ENCODE peak calls at places on chromosomes 6 and 20, in eight cellular contexts. One of them, this sample, is unnamed.

GRCh38 chr6:72952808-72953630 is 272.3 kb downstream of the KHDC1L start:
- DNase-seq in endothelial cell of umbilical vein: peak; percentile 86
- DNase-seq in HCT116: no peak
- DNase-seq in fibroblast of lung: peak; percentile 88
- DNase-seq in H1: no peak
- DNase-seq in PC-3: peak; percentile 90
- DNase-seq in SK-N-SH: no peak
- DNase-seq in GM23338: no peak
- DNase-seq in this sample: no peak

GRCh38 chr6:156735751-156736150 is 41.4 kb upstream of the ARID1B start:
- DNase-seq in GM23338: no peak
- DNase-seq in PC-3: no peak
- DNase-seq in endothelial cell of umbilical vein: no peak
- DNase-seq in H1: no peak
- DNase-seq in HCT116: no peak
- DNase-seq in fibroblast of lung: no peak
- DNase-seq in SK-N-SH: no peak
- DNase-seq in this sample: no peak

GRCh38 chr6:78749326-78749725 is 118.0 kb upstream of the IRAK1BP1 start:
- DNase-seq in fibroblast of lung: peak; percentile 75
- DNase-seq in SK-N-SH: no peak
- DNase-seq in H1: no peak
- DNase-seq in GM23338: no peak
- DNase-seq in HCT116: no peak
- DNase-seq in PC-3: peak; percentile 1
- DNase-seq in endothelial cell of umbilical vein: no peak
- DNase-seq in this sample: no peak

GRCh38 chr6:56842602-56843475 is 112.1 kb upstream of the BEND6 start:
- DNase-seq in fibroblast of lung: peak; percentile 68
- DNase-seq in endothelial cell of umbilical vein: peak; percentile 53
- DNase-seq in GM23338: peak; percentile 66
- DNase-seq in H1: peak; percentile 77
- DNase-seq in HCT116: no peak
- DNase-seq in PC-3: peak; percentile 60
- DNase-seq in SK-N-SH: peak; percentile 36
- DNase-seq in this sample: no peak

GRCh38 chr6:15417811-15418210 is 171.9 kb downstream of the JARID2 start:
- DNase-seq in PC-3: peak; percentile 96
- DNase-seq in HCT116: no peak
- DNase-seq in H1: no peak
- DNase-seq in GM23338: no peak
- DNase-seq in endothelial cell of umbilical vein: no peak
- DNase-seq in fibroblast of lung: peak; percentile 88
- DNase-seq in SK-N-SH: no peak
- DNase-seq in this sample: no peak

GRCh38 chr20:43767686-43768474 is 41.1 kb upstream of the GTSF1L start:
- DNase-seq in GM23338: no peak
- DNase-seq in SK-N-SH: peak; percentile 50
- DNase-seq in H1: no peak
- DNase-seq in fibroblast of lung: peak; percentile 61
- DNase-seq in PC-3: peak; percentile 83
- DNase-seq in endothelial cell of umbilical vein: no peak
- DNase-seq in HCT116: no peak
- DNase-seq in this sample: no peak

GRCh38 chr6:83057705-83058321 is 7.8 kb downstream of the UBE3D start:
- DNase-seq in endothelial cell of umbilical vein: peak; percentile 57
- DNase-seq in fibroblast of lung: peak; percentile 26
- DNase-seq in GM23338: peak; percentile 72
- DNase-seq in SK-N-SH: peak; percentile 57
- DNase-seq in HCT116: peak; percentile 22
- DNase-seq in H1: peak; percentile 51
- DNase-seq in PC-3: peak; percentile 67
- DNase-seq in this sample: peak; percentile 67

GRCh38 chr6:26257272-26257671 is 107.7 kb upstream of the BTN3A2 start:
- DNase-seq in PC-3: no peak
- DNase-seq in SK-N-SH: no peak
- DNase-seq in fibroblast of lung: no peak
- DNase-seq in GM23338: no peak
- DNase-seq in HCT116: no peak
- DNase-seq in endothelial cell of umbilical vein: no peak
- DNase-seq in H1: no peak
- DNase-seq in this sample: no peak

GRCh38 chr6:139593081-139593480 is 218.6 kb upstream of the CITED2 start:
- DNase-seq in fibroblast of lung: no peak
- DNase-seq in PC-3: peak; percentile 23
- DNase-seq in HCT116: no peak
- DNase-seq in GM23338: no peak
- DNase-seq in endothelial cell of umbilical vein: no peak
- DNase-seq in H1: no peak
- DNase-seq in SK-N-SH: no peak
- DNase-seq in this sample: no peak

GRCh38 chr6:139591075-139591474 is 216.6 kb upstream of the CITED2 start:
- DNase-seq in endothelial cell of umbilical vein: no peak
- DNase-seq in GM23338: no peak
- DNase-seq in fibroblast of lung: no peak
- DNase-seq in H1: no peak
- DNase-seq in HCT116: no peak
- DNase-seq in PC-3: no peak
- DNase-seq in SK-N-SH: no peak
- DNase-seq in this sample: no peak

GRCh38 chr6:139590206-139590605 is 215.8 kb upstream of the CITED2 start:
- DNase-seq in HCT116: no peak
- DNase-seq in SK-N-SH: no peak
- DNase-seq in fibroblast of lung: no peak
- DNase-seq in H1: no peak
- DNase-seq in GM23338: no peak
- DNase-seq in PC-3: no peak
- DNase-seq in endothelial cell of umbilical vein: no peak
- DNase-seq in this sample: no peak

GRCh38 chr6:139594333-139594965 is 220.0 kb upstream of the CITED2 start:
- DNase-seq in SK-N-SH: no peak
- DNase-seq in H1: no peak
- DNase-seq in HCT116: no peak
- DNase-seq in fibroblast of lung: no peak
- DNase-seq in endothelial cell of umbilical vein: no peak
- DNase-seq in PC-3: no peak
- DNase-seq in GM23338: no peak
- DNase-seq in this sample: no peak

DNA sequence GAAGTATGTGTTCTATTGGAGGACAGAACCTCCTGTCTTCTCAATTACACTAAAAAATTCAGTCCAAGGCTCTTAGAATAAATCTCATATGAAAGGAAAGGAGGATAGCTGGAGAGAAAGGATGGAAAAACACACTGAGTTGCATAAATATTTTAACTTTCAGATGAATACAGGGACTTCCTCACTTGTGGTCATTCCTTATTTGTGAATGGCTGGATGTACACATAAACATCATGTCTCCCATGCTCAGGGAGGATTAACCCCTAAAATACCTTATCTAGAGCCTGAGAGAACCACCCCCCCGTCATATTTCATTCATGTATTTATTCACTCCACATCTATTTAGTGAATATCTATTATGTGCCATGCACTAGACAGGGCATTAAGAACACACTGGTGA is 217.6 kb upstream of the CITED2 start:
- DNase-seq in fibroblast of lung: no peak
- DNase-seq in endothelial cell of umbilical vein: no peak
- DNase-seq in HCT116: no peak
- DNase-seq in PC-3: no peak
- DNase-seq in H1: no peak
- DNase-seq in SK-N-SH: no peak
- DNase-seq in GM23338: no peak
- DNase-seq in this sample: no peak
- H3K4me2 ChIP-seq in fibroblast of lung: no peak overlapping the region
- H3K4me2 ChIP-seq in endothelial cell of umbilical vein: no peak overlapping the region
- H3K4me2 ChIP-seq in HCT116: no peak overlapping the region
- H3K4me2 ChIP-seq in PC-3: no peak overlapping the region
- H3K4me2 ChIP-seq in H1: no peak overlapping the region
- H3K4me2 ChIP-seq in SK-N-SH: no peak overlapping the region
- H3K4me2 ChIP-seq in GM23338: no peak overlapping the region
- H3K4me2 ChIP-seq in this sample: no peak overlapping the region

GRCh38 chr20:2220298-2220697 is 75.5 kb upstream of the TGM3 start:
- DNase-seq in H1: no peak
- DNase-seq in GM23338: no peak
- DNase-seq in fibroblast of lung: no peak
- DNase-seq in PC-3: no peak
- DNase-seq in SK-N-SH: no peak
- DNase-seq in HCT116: no peak
- DNase-seq in endothelial cell of umbilical vein: no peak
- DNase-seq in this sample: no peak

GRCh38 chr20:2219481-2220006 is 76.3 kb upstream of the TGM3 start:
- DNase-seq in endothelial cell of umbilical vein: no peak
- DNase-seq in PC-3: no peak
- DNase-seq in GM23338: no peak
- DNase-seq in fibroblast of lung: no peak
- DNase-seq in HCT116: no peak
- DNase-seq in H1: no peak
- DNase-seq in SK-N-SH: no peak
- DNase-seq in this sample: no peak

GRCh38 chr20:2221933-2222332 is 73.9 kb upstream of the TGM3 start:
- DNase-seq in GM23338: no peak
- DNase-seq in fibroblast of lung: no peak
- DNase-seq in HCT116: no peak
- DNase-seq in PC-3: no peak
- DNase-seq in SK-N-SH: no peak
- DNase-seq in H1: no peak
- DNase-seq in endothelial cell of umbilical vein: no peak
- DNase-seq in this sample: no peak

GRCh38 chr20:2212457-2213005 is 83.3 kb upstream of the TGM3 start:
- DNase-seq in GM23338: no peak
- DNase-seq in SK-N-SH: no peak
- DNase-seq in HCT116: no peak
- DNase-seq in H1: no peak
- DNase-seq in endothelial cell of umbilical vein: no peak
- DNase-seq in PC-3: no peak
- DNase-seq in fibroblast of lung: no peak
- DNase-seq in this sample: no peak

DNA sequence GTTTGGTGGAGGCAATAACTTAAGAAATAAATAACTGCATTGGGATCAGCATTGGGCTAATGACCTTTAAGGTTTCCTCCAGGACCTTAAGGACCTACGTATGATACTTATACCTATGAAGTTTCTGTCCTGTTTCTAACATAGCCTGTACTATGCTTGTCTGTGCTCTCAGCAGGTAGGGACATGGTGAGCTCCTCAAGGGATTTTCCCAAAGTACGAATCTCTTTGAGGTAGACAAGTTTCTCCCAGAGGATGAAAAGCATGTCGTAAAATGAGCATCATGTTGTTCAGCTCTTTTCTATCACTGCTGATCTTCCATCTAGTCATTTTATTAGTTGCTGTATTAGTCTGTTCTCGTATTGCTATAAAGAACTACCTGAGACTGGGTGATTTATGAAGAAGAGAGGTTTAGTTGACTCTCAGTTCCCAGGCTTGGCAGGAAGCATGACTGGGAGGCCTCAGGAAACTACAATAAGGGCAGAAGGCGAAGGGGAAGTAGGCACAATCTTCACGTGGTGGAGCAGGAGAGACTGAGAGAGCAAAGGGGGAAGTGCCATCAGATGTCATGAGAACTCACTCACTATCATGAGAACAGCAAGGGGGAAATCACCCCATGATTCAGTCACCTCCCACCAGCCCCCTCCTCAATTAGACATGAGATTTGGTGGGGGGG is 77.8 kb upstream of the TGM3 start:
- DNase-seq in SK-N-SH: no peak
- DNase-seq in GM23338: no peak
- DNase-seq in fibroblast of lung: no peak
- DNase-seq in H1: no peak
- DNase-seq in HCT116: no peak
- DNase-seq in endothelial cell of umbilical vein: peak; percentile 51
- DNase-seq in PC-3: no peak
- DNase-seq in this sample: no peak
- H3K4me1 ChIP-seq in SK-N-SH: no peaks in the 10 kb centered on the region
- H3K4me1 ChIP-seq in GM23338: no peaks in the 10 kb centered on the region
- H3K4me1 ChIP-seq in fibroblast of lung: no peaks in the 10 kb centered on the region
- H3K4me1 ChIP-seq in H1: no peaks in the 10 kb centered on the region
- H3K4me1 ChIP-seq in HCT116: no peaks in the 10 kb centered on the region
- H3K4me1 ChIP-seq in endothelial cell of umbilical vein: peaks cover 13% of the 10 kb centered on the region
- H3K4me1 ChIP-seq in PC-3: no peaks in the 10 kb centered on the region
- H3K4me1 ChIP-seq in this sample: no peaks in the 10 kb centered on the region

DNA sequence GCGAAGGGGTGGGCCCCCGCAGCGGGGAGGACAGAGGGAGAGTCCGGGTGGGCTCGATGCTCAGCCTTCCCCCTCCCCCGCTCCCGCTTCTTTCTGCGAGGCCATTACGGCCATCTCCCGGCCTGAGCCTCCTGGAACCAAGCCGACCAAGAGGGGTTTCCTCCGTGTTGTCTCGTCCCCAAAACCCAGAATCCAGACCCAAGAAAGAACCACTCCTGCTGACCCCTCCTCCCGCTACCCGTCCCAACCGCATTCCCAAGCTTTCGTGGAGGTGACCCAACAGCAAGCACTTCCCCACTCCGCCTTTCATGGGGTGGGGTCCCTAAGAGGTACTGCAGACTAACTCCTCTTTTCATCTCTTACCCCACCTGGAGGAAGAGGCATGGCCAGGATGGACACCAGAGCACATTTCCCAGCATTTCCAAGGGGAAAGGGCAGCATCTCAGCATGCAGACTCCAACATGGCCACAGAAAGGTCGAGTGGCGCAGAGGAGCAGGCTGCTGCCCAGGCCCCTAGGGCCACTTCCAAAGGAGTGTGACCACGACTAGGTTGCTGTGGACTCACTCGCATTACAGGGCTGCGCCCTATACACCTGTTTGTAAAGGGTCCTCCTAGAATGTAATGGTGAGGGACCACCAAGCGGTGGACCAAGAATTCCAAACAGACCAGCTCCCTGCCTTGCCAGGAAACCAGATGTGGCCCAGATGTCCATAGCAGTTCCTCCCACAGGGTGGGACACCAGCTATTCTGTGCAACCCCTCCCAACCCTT is 53.5 kb downstream of the MRPL14 start:
- DNase-seq in PC-3: no peak
- DNase-seq in H1: peak; percentile 74
- DNase-seq in endothelial cell of umbilical vein: no peak
- DNase-seq in HCT116: no peak
- DNase-seq in fibroblast of lung: no peak
- DNase-seq in SK-N-SH: peak; percentile 66
- DNase-seq in GM23338: peak; percentile 53
- DNase-seq in this sample: peak; percentile 57
- TF ChIP-seq CTCF in PC-3: no peak
- TF ChIP-seq CTCF in H1: no peak
- TF ChIP-seq CTCF in endothelial cell of umbilical vein: no peak
- TF ChIP-seq CTCF in HCT116: no peak
- TF ChIP-seq CTCF in fibroblast of lung: no peak
- TF ChIP-seq CTCF in SK-N-SH: no peak
- TF ChIP-seq CTCF in GM23338: no peak
- TF ChIP-seq CTCF in this sample: no peak

GRCh38 chr20:57718490-57719009 is 8.7 kb upstream of the PMEPA1 start:
- DNase-seq in H1: peak; percentile 90
- DNase-seq in SK-N-SH: peak; percentile 99
- DNase-seq in HCT116: peak; percentile 96
- DNase-seq in endothelial cell of umbilical vein: peak; percentile 97
- DNase-seq in fibroblast of lung: peak; percentile 99
- DNase-seq in GM23338: peak; percentile 98
- DNase-seq in PC-3: peak; percentile 100
- DNase-seq in this sample: peak; percentile 96

GRCh38 chr20:57716893-57717292 is 7.1 kb upstream of the PMEPA1 start:
- DNase-seq in SK-N-SH: no peak
- DNase-seq in H1: no peak
- DNase-seq in GM23338: no peak
- DNase-seq in HCT116: no peak
- DNase-seq in endothelial cell of umbilical vein: no peak
- DNase-seq in fibroblast of lung: no peak
- DNase-seq in PC-3: no peak
- DNase-seq in this sample: no peak

GRCh38 chr20:57719951-57720350 is 10.1 kb upstream of the PMEPA1 start:
- DNase-seq in PC-3: no peak
- DNase-seq in SK-N-SH: no peak
- DNase-seq in H1: no peak
- DNase-seq in HCT116: no peak
- DNase-seq in endothelial cell of umbilical vein: no peak
- DNase-seq in GM23338: no peak
- DNase-seq in fibroblast of lung: no peak
- DNase-seq in this sample: no peak

GRCh38 chr20:57716202-57716601 is 6.4 kb upstream of the PMEPA1 start:
- DNase-seq in GM23338: no peak
- DNase-seq in PC-3: peak; percentile 68
- DNase-seq in fibroblast of lung: peak; percentile 91
- DNase-seq in endothelial cell of umbilical vein: no peak
- DNase-seq in HCT116: no peak
- DNase-seq in H1: no peak
- DNase-seq in SK-N-SH: no peak
- DNase-seq in this sample: no peak

DNA sequence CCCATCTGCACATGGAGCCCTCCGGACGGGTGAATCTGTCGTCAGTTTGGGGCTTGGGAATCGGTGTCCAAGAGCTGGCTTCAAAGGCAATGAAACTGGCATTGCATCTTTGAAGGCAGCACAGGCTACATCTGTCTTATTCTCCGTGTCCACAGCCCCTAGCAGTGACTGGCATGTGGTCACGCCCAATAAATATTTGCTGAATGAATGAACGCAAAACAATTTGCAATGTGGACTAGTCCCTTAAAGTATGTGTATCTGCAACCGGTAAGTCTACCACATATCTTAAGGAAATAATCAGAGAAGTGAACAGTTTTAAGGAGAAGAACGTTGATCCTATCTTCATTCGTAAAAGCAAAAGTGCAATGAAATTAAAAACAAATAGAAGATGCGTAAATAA is 8.0 kb upstream of the PMEPA1 start:
- DNase-seq in HCT116: no peak
- DNase-seq in endothelial cell of umbilical vein: no peak
- DNase-seq in H1: no peak
- DNase-seq in GM23338: no peak
- DNase-seq in PC-3: peak; percentile 99
- DNase-seq in SK-N-SH: no peak
- DNase-seq in fibroblast of lung: peak; percentile 78
- DNase-seq in this sample: no peak
- H3K4me2 ChIP-seq in HCT116: peak overlapping the region; percentile 38
- H3K4me2 ChIP-seq in endothelial cell of umbilical vein: no peak overlapping the region
- H3K4me2 ChIP-seq in H1: no peak overlapping the region
- H3K4me2 ChIP-seq in GM23338: no peak overlapping the region
- H3K4me2 ChIP-seq in PC-3: peak overlapping the region; percentile 84
- H3K4me2 ChIP-seq in SK-N-SH: no peak overlapping the region
- H3K4me2 ChIP-seq in fibroblast of lung: no peak overlapping the region
- H3K4me2 ChIP-seq in this sample: peak overlapping the region; percentile 1